ENCODE peak calls at places on chromosomes 7 and 10, in ten cellular contexts. E is NCI-H2171 treated with DMSO at 0.1 percent for 48 hours; C is HTR-8/SVneo; L is naive thymus-derived CD8-positive, alpha-beta T cell; I is stimulated activated CD4-positive, alpha-beta T cell treated with anti-CD3 and anti-CD28 coated beads, Interleukin-4, amount 100 ng/mL, for 1 hour; U is activated CD4-positive, alpha-beta T cell treated with anti-CD3 and anti-CD28 coated beads, Interleukin-2, amount 10 ng/mL, durations not matched to agents 7 days and 5 days; W is RPMI8226; Z is activated CD8-positive, alpha-beta T cell treated with anti-CD3 and anti-CD28 coated beads for 36 hours; Q is HT1080; D is astrocyte. K is an unnamed sample.

GRCh38 chr10:11354823-11355222 is 256.6 kb downstream of the USP6NL start:
- DNase-seq in E (no peak), C (no peak), L (no peak), I (no peak), U (no peak), W (no peak), Z (no peak), Q (peak; percentile 15), D (no peak), K (peak; percentile 28)

GRCh38 chr10:54402576-54402975 is 398.5 kb downstream of the PCDH15 start:
- DNase-seq in E (no peak), C (no peak), L (no peak), I (no peak), U (no peak), W (peak; percentile 5), Z (no peak), Q (peak; percentile 13), D (peak; percentile 1), K (no peak)

GRCh38 chr10:119761106-119761505 is 35.3 kb downstream of the INPP5F start:
- DNase-seq in E (no peak), C (no peak), L (no peak), I (no peak), U (no peak), W (no peak), Z (no peak), Q (peak; percentile 64), D (peak; percentile 87), K (no peak)

GRCh38 chr10:27100800-27101347 is 580 bp upstream of the ANKRD26 start:
- DNase-seq in E (peak; percentile 37), C (no peak), L (no peak), I (peak; percentile 16), U (peak; percentile 32), W (no peak), Z (peak; percentile 57), Q (no peak), D (no peak), K (no peak)

GRCh38 chr10:86065711-86066251 is 300.8 kb downstream of the GRID1 start:
- DNase-seq in E (no peak), C (no peak), L (no peak), I (no peak), U (no peak), W (no peak), Z (no peak), Q (no peak), D (no peak), K (no peak)

GRCh38 chr7:70498633-70499032 is 633.3 kb upstream of the GALNT17 start:
- DNase-seq in E (peak; percentile 79), C (no peak), L (no peak), I (no peak), U (no peak), W (no peak), Z (no peak), Q (no peak), D (no peak), K (no peak)

GRCh38 chr7:122965306-122965705 is 30.2 kb downstream of the TAS2R16 start:
- DNase-seq in E (peak; percentile 85), C (no peak), L (no peak), I (no peak), U (no peak), W (no peak), Z (no peak), Q (no peak), D (no peak), K (no peak)

GRCh38 chr7:121475806-121476205 is 79.7 kb upstream of the FAM3C start:
- DNase-seq in E (no peak), C (no peak), L (no peak), I (no peak), U (no peak), W (no peak), Z (no peak), Q (no peak), D (peak; percentile 8), K (no peak)

GRCh38 chr10:49389331-49389920 is 6.5 kb downstream of the DRGX start:
- DNase-seq in E (no peak), C (no peak), L (no peak), I (no peak), U (no peak), W (no peak), Z (no peak), Q (no peak), D (no peak), K (no peak)

GRCh38 chr7:22442187-22442886 is 57.7 kb downstream of the STEAP1B start:
- DNase-seq in E (no peak), C (no peak), L (no peak), I (no peak), U (no peak), W (no peak), Z (no peak), Q (no peak), D (no peak), K (no peak)

K was measured in mesenteric fat pad.